ENCODE peak calls at places on chromosome 2, in ten cellular contexts. R is PC-9, S is dorsolateral prefrontal cortex, W is neural crest cell, U is fibroblast of the aortic adventitia, N is stomach, V is fibroblast of lung, B is Calu3, A is epithelial cell of proximal tubule, Y is fibroblast of pulmonary artery. O is an unnamed sample.

GRCh38 chr2:78999410-78999809 is 26.1 kb upstream of the REG3G start:
- DNase-seq in V (peak; percentile 15), W (no peak), A (no peak), N (no peak), B (no peak), Y (peak; percentile 36), U (peak; percentile 9), R (no peak), S (no peak), O (no peak)

GRCh38 chr2:210399440-210400041 is 77.0 kb downstream of the LANCL1 start:
- DNase-seq in B (no peak), V (peak; percentile 42), Y (peak; percentile 42), U (peak; percentile 35), R (no peak), A (no peak), W (no peak), S (no peak), N (no peak), O (no peak)

GRCh38 chr2:234670052-234670451 is 173.2 kb upstream of the ARL4C start:
- DNase-seq in A (peak; percentile 56), S (no peak), Y (peak; percentile 88), R (peak; percentile 41), B (no peak), N (no peak), V (peak; percentile 57), W (no peak), U (peak; percentile 88), O (no peak)

GRCh38 chr2:75287624-75288313 is 88.4 kb upstream of the TACR1 start:
- DNase-seq in S (no peak), U (no peak), R (no peak), W (no peak), N (no peak), Y (no peak), A (no peak), V (no peak), B (no peak), O (peak; percentile 23)

GRCh38 chr2:171482877-171483276 is 39.4 kb upstream of the CYBRD1 start:
- DNase-seq in W (no peak), R (no peak), N (no peak), U (peak; percentile 31), S (no peak), A (no peak), V (no peak), B (no peak), Y (no peak), O (no peak)

GRCh38 chr2:236674238-236674637 is 104.6 kb downstream of the ACKR3 start:
- DNase-seq in W (no peak), V (no peak), U (no peak), B (no peak), A (no peak), S (no peak), R (no peak), Y (no peak), N (no peak), O (no peak)

GRCh38 chr2:74099835-74100234 is 47.9 kb downstream of the BOLA3 start:
- DNase-seq in Y (no peak), B (no peak), V (no peak), A (no peak), S (no peak), W (no peak), R (no peak), N (peak; percentile 57), U (no peak), O (no peak)

GRCh38 chr2:147603434-147604225 is 241.2 kb upstream of the ACVR2A start:
- DNase-seq in B (no peak), S (no peak), R (no peak), U (no peak), Y (no peak), N (no peak), V (no peak), W (no peak), A (no peak), O (no peak)

GRCh38 chr2:145481334-145481922 is 961.5 kb upstream of the ZEB2 start:
- DNase-seq in V (no peak), A (no peak), N (no peak), W (no peak), U (no peak), Y (no peak), R (no peak), S (no peak), B (no peak), O (no peak)

GRCh38 chr2:24220534-24221281 is 45.9 kb downstream of the FAM228A start:
- DNase-seq in B (no peak), V (no peak), A (no peak), Y (no peak), U (no peak), S (no peak), R (no peak), W (no peak), N (no peak), O (no peak)

GRCh38 chr2:69001879-69002278 is 11.1 kb upstream of the ANTXR1 start:
- DNase-seq in U (no peak), V (no peak), R (no peak), A (no peak), B (no peak), S (no peak), Y (no peak), N (no peak), W (no peak), O (no peak)
- TF ChIP-seq CTCF in U (no peak), V (no peak), R (no peak), A (no peak), B (no peak), S (no peak), Y (no peak), N (no peak), W (no peak), O (no peak)

GRCh38 chr2:216327447-216327846 is 44.8 kb downstream of the MARCHF4 start:
- DNase-seq in B (no peak), A (no peak), Y (no peak), W (no peak), S (no peak), U (no peak), N (no peak), R (no peak), V (no peak), O (no peak)

GRCh38 chr2:216328347-216328746 is 43.9 kb downstream of the MARCHF4 start:
- DNase-seq in B (no peak), V (peak; percentile 42), A (no peak), W (no peak), Y (peak; percentile 59), N (no peak), S (no peak), U (peak; percentile 56), R (no peak), O (no peak)
- TF ChIP-seq CTCF in B (no peak), V (peak; percentile 59), A (peak; percentile 44), W (no peak), Y (peak; percentile 65), N (no peak), S (no peak), U (peak; percentile 55), R (no peak), O (no peak)

DNA sequence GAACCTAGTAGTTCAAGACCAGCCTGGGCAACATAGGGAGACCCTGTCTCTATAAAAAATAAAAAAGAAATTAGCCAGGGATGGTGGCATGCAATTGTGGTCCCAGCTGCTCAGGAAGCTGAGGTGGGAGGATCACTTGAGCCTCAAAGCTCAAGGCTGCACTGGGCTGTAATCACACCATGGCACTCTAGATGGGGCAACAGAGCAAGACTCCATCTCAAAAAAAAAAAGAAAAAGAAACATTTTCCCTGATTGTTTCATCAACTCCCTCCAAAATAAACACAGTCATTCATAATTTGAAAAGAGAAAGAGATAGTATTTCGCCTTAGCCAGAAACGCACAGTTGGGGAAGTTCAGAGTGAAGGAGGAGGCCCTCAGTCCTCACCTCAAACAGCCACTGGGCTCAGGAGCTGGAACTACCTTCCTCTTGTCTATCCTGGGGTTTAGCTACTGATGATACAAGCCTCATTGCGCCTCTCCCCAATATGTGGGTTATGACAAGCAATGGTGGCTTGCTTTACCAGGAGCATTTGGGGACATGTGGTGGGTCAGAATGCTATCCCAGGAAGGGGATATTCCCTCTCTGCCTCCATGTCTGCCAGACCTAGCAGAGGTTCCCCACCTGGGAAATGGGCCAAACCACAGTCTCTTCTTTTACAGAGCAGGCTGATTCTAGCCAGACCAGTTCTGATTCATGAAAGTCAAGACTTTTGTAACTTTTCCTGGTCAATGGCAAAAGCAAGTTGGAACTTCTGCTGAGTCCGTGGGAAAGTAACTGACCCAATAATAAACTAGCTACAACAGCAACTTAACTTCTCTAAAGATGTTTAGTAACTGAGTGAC is 22.2 kb upstream of the TMEM87B start:
- DNase-seq in W (no peak), S (peak; percentile 45), B (peak; percentile 74), V (peak; percentile 74), Y (peak; percentile 84), N (peak; percentile 45), U (peak; percentile 80), R (peak; percentile 66), A (no peak), O (no peak)
- TF ChIP-seq CTCF in W (peak; percentile 34), S (no peak), B (no peak), V (peak; percentile 7), Y (peak; percentile 33), N (peak; percentile 26), U (peak; percentile 39), R (peak; percentile 48), A (peak; percentile 20), O (no peak)

DNA sequence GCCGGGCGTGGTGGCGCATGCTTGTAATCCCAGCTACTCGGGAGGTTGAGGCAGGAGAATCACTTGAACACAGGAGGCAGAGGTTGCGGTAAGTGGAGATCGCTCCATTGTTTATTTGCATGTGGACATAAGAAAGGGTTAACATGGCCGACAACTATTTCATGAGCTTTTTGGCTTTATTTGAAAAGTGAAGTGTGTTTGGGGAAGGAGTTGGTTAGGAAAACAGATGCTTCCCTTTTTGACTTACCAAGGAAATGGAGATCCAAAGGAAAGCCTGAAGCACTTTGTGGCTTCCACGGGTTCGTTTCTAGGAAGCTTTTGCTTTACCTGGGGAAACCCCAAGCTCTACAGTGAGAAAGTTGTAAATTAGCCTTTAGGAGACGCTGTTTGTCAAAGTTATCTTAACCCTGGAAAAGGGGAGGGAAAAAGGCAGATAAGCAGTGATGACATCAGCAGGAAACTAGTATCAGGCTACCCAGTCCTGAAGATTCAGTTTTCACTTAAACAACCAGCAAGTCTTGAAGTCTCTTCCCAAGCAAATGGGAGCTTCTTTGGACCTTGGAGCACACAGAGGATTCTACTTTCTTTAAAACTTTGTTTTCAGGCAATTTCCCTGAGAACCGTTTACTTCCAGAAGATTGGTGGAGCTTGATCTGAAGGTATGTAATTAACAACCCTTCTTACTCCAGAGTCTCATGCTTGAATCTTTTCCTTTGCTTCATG is at the start of gene CASP10:
- DNase-seq in Y (peak; percentile 86), S (no peak), B (peak; percentile 54), N (peak; percentile 42), R (peak; percentile 44), V (peak; percentile 57), W (no peak), U (peak; percentile 89), A (peak; percentile 89), O (peak; percentile 67)
- TF ChIP-seq CTCF in Y (peak; percentile 61), S (peak; percentile 16), B (peak; percentile 51), N (peak; percentile 51), R (peak; percentile 64), V (peak; percentile 32), W (no peak), U (peak; percentile 69), A (peak; percentile 70), O (peak; percentile 62)

DNA sequence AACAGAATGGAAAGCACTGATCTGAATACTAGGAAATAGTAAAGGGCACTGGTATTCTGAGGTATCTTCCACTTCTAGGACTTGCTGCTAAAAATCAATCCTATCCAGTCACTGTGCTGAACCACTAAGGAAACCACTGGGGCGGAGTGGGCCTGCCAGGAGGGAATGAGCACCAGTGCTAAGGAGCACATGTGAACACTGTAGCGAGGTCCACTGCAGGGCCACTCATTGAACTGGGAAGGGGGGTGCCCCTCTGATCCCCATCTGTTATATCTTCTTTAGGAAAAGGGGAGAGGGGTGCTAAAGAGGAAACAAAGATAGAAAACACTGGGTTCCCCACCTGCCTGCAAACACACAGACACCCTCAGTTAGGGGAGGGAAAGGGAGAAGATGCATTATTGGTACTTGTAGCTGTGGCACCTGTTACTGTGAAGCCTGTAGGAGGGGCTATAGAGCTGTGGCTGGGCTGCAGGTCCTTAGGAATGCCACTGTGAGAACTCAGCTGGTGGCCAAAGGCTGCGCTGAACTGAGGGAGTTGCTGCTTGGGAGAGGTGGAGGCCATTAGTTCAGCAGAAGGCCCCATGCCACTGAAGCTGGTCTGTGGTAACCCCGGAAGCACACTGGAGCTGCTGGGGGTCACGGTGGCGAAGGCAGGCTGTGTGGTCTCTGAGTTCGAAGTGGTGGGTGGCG is 81.8 kb downstream of the INO80D start:
- DNase-seq in B (peak; percentile 38), U (no peak), Y (peak; percentile 34), W (no peak), S (no peak), N (no peak), R (no peak), V (no peak), A (no peak), O (no peak)
- TF ChIP-seq CTCF in B (no peak), U (peak; percentile 10), Y (peak; percentile 40), W (peak; percentile 45), S (peak; percentile 4), N (peak; percentile 12), R (peak; percentile 21), V (peak; percentile 13), A (peak; percentile 59), O (peak; percentile 40)

O was measured in GM10248.